ENCODE peak calls at places on chromosomes 12 and 14, in eight cellular contexts. B is testis, I is left ventricle myocardium inferior, R is non-pigmented ciliary epithelial cell, Q is iPS-NIHi11, N is bronchial epithelial cell, X is NCI-H526, T is COR-L47. E is an unnamed sample.

GRCh38 chr12:53737951-53738833 is 10.9 kb upstream of the CALCOCO1 start:
- DNase-seq in B (peak), I (no peak), R (no peak), Q (peak), N (no peak), X (no peak), T (no peak), E (peak)

GRCh38 chr12:109580272-109580671 is 6.7 kb downstream of the MVK start:
- DNase-seq in B (no peak), I (no peak), R (no peak), Q (no peak), N (no peak), X (no peak), T (no peak), E (no peak)

GRCh38 chr14:74472590-74472989 is 20.5 kb downstream of the NPC2 start:
- DNase-seq in B (no peak), I (no peak), R (no peak), Q (no peak), N (no peak), X (no peak), T (no peak), E (no peak)

GRCh38 chr12:52246720-52247621 is 13.9 kb downstream of the KRT7 start:
- DNase-seq in B (no peak), I (no peak), R (no peak), Q (no peak), N (no peak), X (no peak), T (no peak), E (peak)

GRCh38 chr12:47813491-47814196 is 6.1 kb downstream of the HDAC7 start:
- DNase-seq in B (no peak), I (no peak), R (no peak), Q (no peak), N (no peak), X (no peak), T (no peak), E (peak)

GRCh38 chr14:89186850-89187376 is 230.1 kb downstream of the FOXN3 start:
- DNase-seq in B (peak), I (no peak), R (no peak), Q (no peak), N (peak), X (no peak), T (no peak), E (no peak)

GRCh38 chr12:54053625-54054441 is at the start of gene HOXC4:
- DNase-seq in B (peak), I (no peak), R (no peak), Q (peak), N (no peak), X (no peak), T (no peak), E (no peak)

GRCh38 chr14:92253381-92253894 is 69.5 kb upstream of the SLC24A4 start:
- DNase-seq in B (peak), I (no peak), R (no peak), Q (peak), N (no peak), X (peak), T (no peak), E (no peak)

GRCh38 chr12:117580718-117581062 is 219.3 kb upstream of the NOS1 start:
- DNase-seq in B (peak), I (peak), R (no peak), Q (peak), N (no peak), X (no peak), T (no peak), E (no peak)

GRCh38 chr12:93081810-93082165 is 152.7 kb upstream of the EEA1 start:
- DNase-seq in B (no peak), I (no peak), R (no peak), Q (no peak), N (peak), X (no peak), T (no peak), E (no peak)

GRCh38 chr12:9273276-9273675 is 65.1 kb upstream of the PZP start:
- DNase-seq in B (no peak), I (no peak), R (peak), Q (no peak), N (peak), X (no peak), T (no peak), E (no peak)

GRCh38 chr12:48189331-48190125 is 6.1 kb downstream of the CCDC184 start:
- DNase-seq in B (peak), I (peak), R (peak), Q (peak), N (peak), X (peak), T (peak), E (peak)

GRCh38 chr12:76329163-76329562 is 19.1 kb downstream of the BBS10 start:
- DNase-seq in B (no peak), I (no peak), R (peak), Q (peak), N (peak), X (no peak), T (no peak), E (no peak)

GRCh38 chr12:2339022-2339431 is 286.2 kb downstream of the CACNA1C start:
- DNase-seq in B (no peak), I (no peak), R (peak), Q (no peak), N (peak), X (no peak), T (no peak), E (no peak)

E was measured in upper lobe of left lung.